ENCODE peak calls at places on chromosomes 5 and 9, in six cellular contexts. F is NCI-H2029; L is RCC 7860; X is hypothalamus; Y is T-helper 1 cell; W is CD8-positive, alpha-beta T cell. J is an unnamed sample.

GRCh38 chr9:136910197-136910900 is 24.0 kb downstream of the TRAF2 start:
- DNase-seq in F (no peak), L (no peak), X (no peak), Y (no peak), W (no peak), J (no peak)

GRCh38 chr5:108382784-108383358 is 973 bp upstream of the FBXL17 start:
- DNase-seq in F (peak; percentile 31), L (no peak), X (no peak), Y (no peak), W (no peak), J (no peak)

GRCh38 chr5:132237670-132238069 is 10.0 kb upstream of the P4HA2 start:
- DNase-seq in F (no peak), L (no peak), X (no peak), Y (no peak), W (no peak), J (no peak)

GRCh38 chr9:129845373-129845772 is 10.1 kb downstream of the USP20 start:
- DNase-seq in F (no peak), L (no peak), X (no peak), Y (no peak), W (no peak), J (no peak)

GRCh38 chr9:76887003-76887821 is 18.7 kb downstream of the PRUNE2 start:
- DNase-seq in F (no peak), L (no peak), X (no peak), Y (no peak), W (no peak), J (no peak)

GRCh38 chr5:124697912-124698690 is 48.3 kb downstream of the ZNF608 start:
- DNase-seq in F (no peak), L (no peak), X (no peak), Y (no peak), W (no peak), J (no peak)

GRCh38 chr5:61702784-61703183 is 370.7 kb downstream of the ZSWIM6 start:
- DNase-seq in F (no peak), L (no peak), X (no peak), Y (no peak), W (no peak), J (no peak)

GRCh38 chr5:127599321-127599720 is 49.6 kb upstream of the CTXN3 start:
- DNase-seq in F (no peak), L (no peak), X (no peak), Y (no peak), W (no peak), J (no peak)

GRCh38 chr9:135909371-135909770 is 2.0 kb upstream of the CAMSAP1 start:
- DNase-seq in F (no peak), L (no peak), X (no peak), Y (no peak), W (no peak), J (no peak)

GRCh38 chr9:133991211-133991921 is 758 bp downstream of the VAV2 start:
- DNase-seq in F (no peak), L (no peak), X (no peak), Y (no peak), W (no peak), J (no peak)

GRCh38 chr9:136075881-136076678 is 19.0 kb downstream of the NACC2 start:
- DNase-seq in F (no peak), L (no peak), X (no peak), Y (no peak), W (no peak), J (no peak)

GRCh38 chr9:78397045-78397843 is 100.3 kb downstream of the PSAT1 start:
- DNase-seq in F (no peak), L (no peak), X (no peak), Y (no peak), W (no peak), J (no peak)

GRCh38 chr5:127970081-127970480 is 113.5 kb upstream of the SLC12A2 start:
- DNase-seq in F (no peak), L (no peak), X (no peak), Y (no peak), W (no peak), J (no peak)

GRCh38 chr5:131242728-131243255 is 21.1 kb upstream of the CDC42SE2 start:
- DNase-seq in F (no peak), L (peak; percentile 81), X (no peak), Y (no peak), W (no peak), J (no peak)

GRCh38 chr9:133494636-133495326 is 15.9 kb upstream of the SLC2A6 start:
- DNase-seq in F (no peak), L (no peak), X (no peak), Y (no peak), W (no peak), J (no peak)

GRCh38 chr5:127796207-127796606 is 93.0 kb downstream of the CCDC192 start:
- DNase-seq in F (no peak), L (no peak), X (no peak), Y (no peak), W (no peak), J (no peak)

GRCh38 chr5:116576043-116576713 is 1.6 kb upstream of the SEMA6A start:
- DNase-seq in F (no peak), L (peak; percentile 69), X (peak; percentile 22), Y (no peak), W (no peak), J (no peak)

GRCh38 chr9:114611516-114612271 is 603 bp downstream of the TMEM268 start:
- DNase-seq in F (no peak), L (peak; percentile 20), X (peak; percentile 47), Y (no peak), W (peak; percentile 41), J (peak; percentile 4)

GRCh38 chr5:112420111-112420864 is 1.2 kb upstream of the EPB41L4A start:
- DNase-seq in F (peak; percentile 76), L (peak; percentile 55), X (peak; percentile 38), Y (no peak), W (no peak), J (no peak)

GRCh38 chr9:15246688-15247087 is 60.3 kb downstream of the TTC39B start:
- DNase-seq in F (no peak), L (no peak), X (no peak), Y (no peak), W (no peak), J (no peak)

GRCh38 chr5:177458122-177458681 is 11.6 kb downstream of the PRR7 start:
- DNase-seq in F (no peak), L (no peak), X (no peak), Y (no peak), W (no peak), J (no peak)

GRCh38 chr9:132651259-132651658 is 18.5 kb downstream of the DDX31 start:
- DNase-seq in F (no peak), L (no peak), X (no peak), Y (no peak), W (no peak), J (no peak)

GRCh38 chr5:135564305-135564704 is 14.5 kb downstream of the CXCL14 start:
- DNase-seq in F (no peak), L (no peak), X (no peak), Y (no peak), W (no peak), J (no peak)

GRCh38 chr9:76162751-76163500 is 231.3 kb downstream of the RFK start:
- DNase-seq in F (no peak), L (no peak), X (no peak), Y (no peak), W (no peak), J (no peak)

GRCh38 chr5:143054480-143054941 is 284.3 kb downstream of the ARHGAP26 start:
- DNase-seq in F (no peak), L (no peak), X (no peak), Y (no peak), W (no peak), J (no peak)

GRCh38 chr9:131698715-131699053 is 41.2 kb downstream of the RAPGEF1 start:
- DNase-seq in F (no peak), L (no peak), X (no peak), Y (no peak), W (no peak), J (no peak)

GRCh38 chr5:87114631-87115030 is 153.1 kb upstream of the RASA1 start:
- DNase-seq in F (no peak), L (no peak), X (no peak), Y (no peak), W (no peak), J (no peak)

J was measured in GOT3.